ENCODE peak calls at places on chromosomes 4 and X, in ten cellular contexts. A is dorsolateral prefrontal cortex; Y is foreskin fibroblast; X is smooth muscle cell of the brain vasculature; P is A549; G is RPMI7951; D is fibroblast of the conjunctiva; H is cardiac muscle cell; E is germinal center; I is central memory CD4-positive, alpha-beta T cell. J is an unnamed sample.
A peak's percentile ranks its signal among the peaks of the same experiment; 100 is the strongest.

GRCh38 chr4:7872264-7872771 is 67.3 kb downstream of the AFAP1 start:
- DNase-seq in A (no peak), Y (peak; percentile 88), X (peak; percentile 92), P (peak; percentile 82), G (peak; percentile 89), D (peak; percentile 93), H (peak; percentile 80), E (no peak), I (no peak), J (peak; percentile 33)

GRCh38 chrX:40476958-40477357 is 103.8 kb upstream of the ATP6AP2 start:
- DNase-seq in A (no peak), Y (no peak), X (no peak), P (no peak), G (no peak), D (no peak), H (no peak), E (no peak), I (peak; percentile 8), J (no peak)

GRCh38 chr4:56907489-56908205 is at the start of gene REST:
- DNase-seq in A (peak; percentile 75), Y (peak; percentile 59), X (peak; percentile 29), P (peak; percentile 47), G (peak; percentile 60), D (no peak), H (peak; percentile 82), E (peak; percentile 88), I (peak; percentile 84), J (peak; percentile 53)

GRCh38 chr4:56755901-56756300 is 65.6 kb downstream of the SPINK2 start:
- DNase-seq in A (no peak), Y (peak; percentile 41), X (no peak), P (no peak), G (peak; percentile 60), D (no peak), H (no peak), E (no peak), I (no peak), J (no peak)

GRCh38 chrX:19785647-19786046 is 101.8 kb downstream of the SH3KBP1 start:
- DNase-seq in A (no peak), Y (no peak), X (no peak), P (no peak), G (no peak), D (no peak), H (no peak), E (no peak), I (no peak), J (no peak)

GRCh38 chr4:98626350-98626749 is 32.1 kb downstream of the TSPAN5 start:
- DNase-seq in A (no peak), Y (peak; percentile 81), X (peak; percentile 69), P (peak; percentile 37), G (peak; percentile 85), D (peak; percentile 74), H (peak; percentile 89), E (no peak), I (no peak), J (no peak)

GRCh38 chr4:182338059-182338458 is 94.9 kb downstream of the TENM3 start:
- DNase-seq in A (no peak), Y (no peak), X (no peak), P (no peak), G (peak; percentile 28), D (no peak), H (peak; percentile 68), E (no peak), I (no peak), J (no peak)

GRCh38 chr4:147991543-147992295 is 259.8 kb downstream of the ARHGAP10 start:
- DNase-seq in A (no peak), Y (no peak), X (no peak), P (no peak), G (peak; percentile 21), D (no peak), H (no peak), E (no peak), I (no peak), J (peak; percentile 36)

GRCh38 chrX:47206316-47206715 is 12.2 kb upstream of the CDK16 start:
- DNase-seq in A (no peak), Y (no peak), X (no peak), P (no peak), G (peak; percentile 67), D (no peak), H (no peak), E (no peak), I (no peak), J (no peak)

GRCh38 chrX:50812995-50813842 is 775 bp downstream of the SHROOM4 start:
- DNase-seq in A (peak; percentile 45), Y (no peak), X (no peak), P (peak; percentile 13), G (peak; percentile 13), D (no peak), H (peak; percentile 66), E (no peak), I (no peak), J (no peak)

GRCh38 chrX:15344106-15344505 is 8.8 kb upstream of the PIGA start:
- DNase-seq in A (no peak), Y (no peak), X (no peak), P (no peak), G (no peak), D (no peak), H (no peak), E (no peak), I (no peak), J (no peak)

GRCh38 chrX:41452972-41453371 is 5.8 kb downstream of the NYX start:
- DNase-seq in A (no peak), Y (peak; percentile 34), X (no peak), P (no peak), G (peak; percentile 74), D (peak; percentile 47), H (peak; percentile 47), E (no peak), I (no peak), J (no peak)

GRCh38 chrX:154800508-154801207 is 4.6 kb downstream of the MPP1 start:
- DNase-seq in A (no peak), Y (no peak), X (no peak), P (no peak), G (no peak), D (no peak), H (no peak), E (no peak), I (no peak), J (no peak)

GRCh38 chr4:5212255-5213032 is 161.2 kb downstream of the STK32B start:
- DNase-seq in A (no peak), Y (no peak), X (no peak), P (no peak), G (peak; percentile 18), D (no peak), H (no peak), E (no peak), I (no peak), J (no peak)

GRCh38 chrX:106378616-106379015 is 210.5 kb downstream of the PWWP3B start:
- DNase-seq in A (no peak), Y (no peak), X (no peak), P (no peak), G (peak; percentile 0), D (no peak), H (no peak), E (no peak), I (peak; percentile 2), J (no peak)

GRCh38 chr4:137541181-137541580 is 8.9 kb upstream of the PCDH18 start:
- DNase-seq in A (no peak), Y (no peak), X (no peak), P (no peak), G (no peak), D (no peak), H (no peak), E (no peak), I (no peak), J (no peak)

GRCh38 chr4:53702334-53703266 is 111.3 kb upstream of the LNX1 start:
- DNase-seq in A (peak; percentile 62), Y (peak; percentile 79), X (peak; percentile 85), P (peak; percentile 70), G (peak; percentile 98), D (peak; percentile 80), H (peak; percentile 95), E (peak; percentile 28), I (no peak), J (peak; percentile 72)

GRCh38 chr4:140346136-140346535 is 27.3 kb upstream of the SCOC start:
- DNase-seq in A (no peak), Y (no peak), X (no peak), P (no peak), G (no peak), D (no peak), H (no peak), E (no peak), I (no peak), J (peak; percentile 77)

GRCh38 chr4:118352843-118353373 is at the start of gene PRSS12:
- DNase-seq in A (peak; percentile 56), Y (peak; percentile 79), X (no peak), P (peak; percentile 56), G (peak; percentile 30), D (peak; percentile 61), H (peak; percentile 56), E (peak; percentile 79), I (peak; percentile 31), J (no peak)

GRCh38 chr4:169225058-169225751 is 45.6 kb downstream of the SH3RF1 start:
- DNase-seq in A (no peak), Y (peak; percentile 93), X (peak; percentile 41), P (peak; percentile 72), G (peak; percentile 94), D (peak; percentile 87), H (peak; percentile 96), E (no peak), I (no peak), J (no peak)

GRCh38 chrX:2497961-2498780 is 2.6 kb downstream of the DHRSX start:
- DNase-seq in A (peak; percentile 39), Y (no peak), X (no peak), P (peak; percentile 69), G (no peak), D (no peak), H (peak; percentile 38), E (no peak), I (no peak), J (peak; percentile 63)

GRCh38 chr4:6198768-6199343 is 1.5 kb downstream of the JAKMIP1 start:
- DNase-seq in A (peak; percentile 66), Y (no peak), X (no peak), P (peak; percentile 9), G (no peak), D (no peak), H (peak; percentile 25), E (no peak), I (no peak), J (no peak)